ENCODE peak calls at places on chromosomes 11 and 22, in four cellular contexts. Q is HTR-8/SVneo; D is effector memory CD8-positive, alpha-beta T cell; M is NCI-H1092. H is an unnamed sample.

GRCh38 chr11:131645237-131645636 is 274.8 kb downstream of the NTM start:
- DNase-seq in Q (no peak), D (no peak), M (no peak), H (no peak)

GRCh38 chr11:116647305-116648080 is 125.3 kb downstream of the BUD13 start:
- DNase-seq in Q (no peak), D (no peak), M (no peak), H (no peak)

GRCh38 chr11:29173660-29174062 is 843.2 kb downstream of the KCNA4 start:
- DNase-seq in Q (peak; percentile 12), D (no peak), M (no peak), H (no peak)

GRCh38 chr11:34028407-34028804 is 23.1 kb upstream of the CAPRIN1 start:
- DNase-seq in Q (no peak), D (no peak), M (no peak), H (no peak)

GRCh38 chr11:11442791-11443190 is 89.7 kb upstream of the CSNK2A3 start:
- DNase-seq in Q (no peak), D (no peak), M (no peak), H (no peak)

GRCh38 chr11:66934971-66935779 is 23.0 kb downstream of the PC start:
- DNase-seq in Q (no peak), D (no peak), M (no peak), H (no peak)

GRCh38 chr22:40156001-40156516 is 21.7 kb upstream of the TNRC6B start:
- DNase-seq in Q (peak; percentile 44), D (no peak), M (peak; percentile 18), H (peak; percentile 4)

GRCh38 chr11:13033760-13034533 is 24.8 kb downstream of the RASSF10 start:
- DNase-seq in Q (no peak), D (no peak), M (no peak), H (no peak)

GRCh38 chr11:32137869-32138268 is 47.0 kb downstream of the RCN1 start:
- DNase-seq in Q (no peak), D (no peak), M (no peak), H (no peak)

GRCh38 chr11:111944651-111945051 is 7.5 kb downstream of the DIXDC1 start:
- DNase-seq in Q (no peak), D (no peak), M (no peak), H (no peak)

GRCh38 chr11:108394744-108395284 is 72.5 kb downstream of the C11orf65 start:
- DNase-seq in Q (no peak), D (no peak), M (no peak), H (no peak)

H was measured in DMS79 treated with DMSO at 0.1 percent for 48 hours.